ENCODE peak calls at places on chromosomes 3 and 15, in five cellular contexts. H is right lobe of liver, Z is A673, O is activated T-helper 1 cell treated with Interleukin-2 at 50 U/mL for 16 hours, A is foreskin fibroblast. V is an unnamed sample.

GRCh38 chr3:94082412-94082937 is 19.6 kb downstream of the NSUN3 start:
- DNase-seq in A (no peak), O (no peak), H (no peak), Z (no peak), V (no peak)

GRCh38 chr15:89898628-89899302 is 5.0 kb upstream of the AP3S2 start:
- DNase-seq in O (peak), Z (peak), A (peak), H (no peak), V (peak)

GRCh38 chr3:65128346-65128745 is 440.5 kb upstream of the ADAMTS9 start:
- DNase-seq in Z (no peak), O (no peak), A (no peak), H (no peak), V (no peak)

GRCh38 chr3:85313380-85313779 is 354.6 kb downstream of the CADM2 start:
- DNase-seq in H (no peak), O (no peak), Z (no peak), A (no peak), V (no peak)

GRCh38 chr15:66252411-66253295 is 897 bp downstream of the MEGF11 start:
- DNase-seq in Z (peak), O (peak), A (peak), H (peak), V (peak)

GRCh38 chr15:40771242-40771641 is 1.5 kb downstream of the C15orf62 start:
- DNase-seq in Z (no peak), O (no peak), A (no peak), H (peak), V (no peak)

GRCh38 chr3:190345027-190345821 is 23.0 kb upstream of the CLDN1 start:
- DNase-seq in H (no peak), Z (peak), O (no peak), A (peak), V (peak)

GRCh38 chr3:57680046-57680445 is 12.8 kb downstream of the DENND6A start:
- DNase-seq in O (no peak), H (no peak), A (no peak), Z (no peak), V (no peak)

GRCh38 chr3:195068045-195068444 is 202.9 kb downstream of the XXYLT1 start:
- DNase-seq in A (peak), O (no peak), H (no peak), Z (no peak), V (no peak)

GRCh38 chr3:127458698-127459097 is 131.8 kb downstream of the TPRA1 start:
- DNase-seq in H (peak), O (no peak), Z (peak), A (peak), V (no peak)

GRCh38 chr3:45583021-45583851 is 11.3 kb upstream of the LIMD1 start:
- DNase-seq in O (no peak), Z (no peak), A (peak), H (peak), V (no peak)

GRCh38 chr15:39578851-39579486 is 1.9 kb upstream of the THBS1 start:
- DNase-seq in Z (no peak), A (peak), H (no peak), O (no peak), V (no peak)

GRCh38 chr3:123365450-123366143 is 83.3 kb downstream of the ADCY5 start:
- DNase-seq in Z (peak), H (no peak), O (no peak), A (no peak), V (peak)

GRCh38 chr15:70202756-70203155 is 105.0 kb upstream of the TLE3 start:
- DNase-seq in Z (no peak), A (no peak), O (no peak), H (no peak), V (no peak)

GRCh38 chr15:34353627-34354026 is 10.5 kb downstream of the NUTM1 start:
- DNase-seq in A (no peak), Z (no peak), H (no peak), O (no peak), V (no peak)

GRCh38 chr3:132464066-132464465 is 46.8 kb downstream of the DNAJC13 start:
- DNase-seq in H (no peak), O (no peak), A (peak), Z (no peak), V (no peak)

GRCh38 chr3:102447272-102447671 is 12.5 kb downstream of the ZPLD1 start:
- DNase-seq in A (peak), O (no peak), H (no peak), Z (no peak), V (no peak)

GRCh38 chr15:51134416-51135199 is 39.9 kb upstream of the TNFAIP8L3 start:
- DNase-seq in O (no peak), A (no peak), Z (no peak), H (no peak), V (no peak)